ENCODE peak calls at places on chromosomes 2 and 18, in five cellular contexts. I is astrocyte, U is BE2C, X is endothelial cell, R is A549. D is an unnamed sample.

GRCh38 chr2:45922577-45922988 is 271.1 kb downstream of the PRKCE start:
- DNase-seq in I (peak; percentile 65), U (peak; percentile 87), X (no peak), R (no peak), D (no peak)

GRCh38 chr18:58541789-58542425 is 87.0 kb downstream of the ALPK2 start:
- DNase-seq in I (peak; percentile 100), U (no peak), X (no peak), R (peak; percentile 67), D (no peak)

GRCh38 chr2:225025917-225026571 is 16.2 kb downstream of the DOCK10 start:
- DNase-seq in I (peak; percentile 92), U (no peak), X (no peak), R (no peak), D (no peak)

GRCh38 chr2:117523267-117523666 is 291.2 kb upstream of the DDX18 start:
- DNase-seq in I (no peak), U (peak; percentile 75), X (no peak), R (no peak), D (peak; percentile 86)

GRCh38 chr2:8090748-8091700 is 590.8 kb upstream of the ID2 start:
- DNase-seq in I (peak; percentile 86), U (peak; percentile 52), X (no peak), R (peak; percentile 8), D (no peak)

GRCh38 chr2:210620456-210620855 is 64.1 kb downstream of the CPS1 start:
- DNase-seq in I (no peak), U (no peak), X (no peak), R (no peak), D (no peak)

GRCh38 chr18:60019463-60019840 is 119.7 kb downstream of the PMAIP1 start:
- DNase-seq in I (peak; percentile 95), U (no peak), X (no peak), R (no peak), D (no peak)

GRCh38 chr2:182038579-182038978 is 52.9 kb downstream of the PPP1R1C start:
- DNase-seq in I (peak; percentile 83), U (no peak), X (no peak), R (peak; percentile 10), D (no peak)

GRCh38 chr2:106596844-106597243 is 109.7 kb downstream of the CD8B2 start:
- DNase-seq in I (no peak), U (no peak), X (no peak), R (peak; percentile 29), D (no peak)

DNA sequence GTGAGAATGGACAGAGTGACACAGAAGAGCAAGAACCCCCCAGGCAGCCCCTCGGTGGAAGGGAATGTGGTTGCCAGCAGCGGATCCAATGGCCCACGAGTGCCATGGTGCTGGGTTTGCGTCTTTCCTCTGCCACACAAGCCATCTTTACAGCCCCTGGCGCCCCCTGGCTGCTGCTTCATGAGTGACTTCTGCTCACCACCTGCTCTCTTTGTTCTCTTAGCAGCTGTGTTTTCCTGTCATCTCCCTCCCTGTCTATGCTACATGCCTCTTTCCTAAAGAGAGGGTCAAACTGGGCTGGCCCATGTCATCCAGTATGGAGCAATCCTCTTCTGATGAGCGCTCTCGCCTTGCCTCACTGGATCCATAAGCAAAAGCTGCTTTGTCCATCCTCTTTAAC is 300.0 kb upstream of the SMIM21 start:
- DNase-seq in I (peak; percentile 0), U (peak; percentile 45), X (peak; percentile 58), R (peak; percentile 8), D (no peak)
- TF ChIP-seq CTCF in I (no peak), U (peak; percentile 55), X (peak; percentile 60), R (peak; percentile 29), D (peak; percentile 68)

GRCh38 chr2:177148477-177149154 is 64.0 kb upstream of the HNRNPA3 start:
- DNase-seq in I (peak; percentile 37), U (peak; percentile 80), X (peak; percentile 91), R (peak; percentile 61), D (no peak)
- TF ChIP-seq CTCF in I (peak; percentile 94), U (peak; percentile 78), X (peak; percentile 73), R (peak; percentile 85), D (peak; percentile 86)

GRCh38 chr2:80410346-80410745 is 105.8 kb upstream of the LRRTM1 start:
- DNase-seq in I (no peak), U (no peak), X (no peak), R (no peak), D (no peak)
- TF ChIP-seq CTCF in I (no peak), U (no peak), X (no peak), R (no peak), D (no peak)

GRCh38 chr18:31440787-31441186 is 6.8 kb upstream of the DSG3 start:
- DNase-seq in I (no peak), U (no peak), X (no peak), R (no peak), D (no peak)

GRCh38 chr18:31444142-31444541 is 3.4 kb upstream of the DSG3 start:
- DNase-seq in I (no peak), U (no peak), X (no peak), R (no peak), D (no peak)

GRCh38 chr18:31436825-31437224 is 10.7 kb upstream of the DSG3 start:
- DNase-seq in I (no peak), U (no peak), X (no peak), R (no peak), D (no peak)

GRCh38 chr18:31439807-31440325 is 7.7 kb upstream of the DSG3 start:
- DNase-seq in I (no peak), U (no peak), X (no peak), R (no peak), D (no peak)

DNA sequence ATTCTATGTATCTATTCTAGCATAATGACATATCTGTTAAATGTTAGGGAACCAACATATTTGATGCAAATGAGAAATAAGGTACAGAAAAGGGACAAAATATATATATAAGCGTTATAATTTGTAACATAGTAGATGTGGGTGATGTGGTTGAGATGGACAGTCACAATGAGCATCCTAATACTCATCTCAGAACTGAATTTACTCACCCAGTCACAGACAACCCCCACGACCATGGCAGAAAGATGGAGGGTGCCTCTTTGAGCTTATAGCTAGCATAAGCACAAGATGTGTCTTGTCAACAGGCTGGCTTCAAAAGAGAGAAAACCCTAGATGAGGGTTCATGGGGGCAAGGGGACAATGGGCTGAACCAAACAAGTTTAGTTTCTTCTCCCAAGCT is 9.1 kb upstream of the DSG3 start:
- DNase-seq in I (no peak), U (no peak), X (no peak), R (no peak), D (no peak)
- TF ChIP-seq CTCF in I (no peak), U (no peak), X (no peak), R (no peak), D (no peak)

DNA sequence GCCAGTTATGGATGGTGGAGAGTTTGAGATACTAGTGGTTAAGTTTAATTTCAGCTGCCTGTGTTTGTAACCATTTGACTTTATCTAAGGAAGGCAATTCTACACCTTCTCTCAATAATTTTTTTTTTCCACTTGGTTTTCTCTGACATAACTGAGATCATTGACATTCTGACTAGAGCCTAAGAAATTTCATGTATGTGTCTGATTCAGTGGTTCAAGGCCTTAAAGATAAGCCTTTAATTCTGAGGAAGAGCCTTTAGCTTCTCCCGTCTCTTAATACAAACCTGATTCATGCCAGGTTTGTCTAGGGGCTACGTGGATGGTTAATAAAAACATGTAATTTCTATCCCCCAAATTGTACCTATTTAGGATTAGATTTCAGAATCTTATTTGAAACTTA is 971.4 kb downstream of the DPP10 start:
- DNase-seq in I (no peak), U (no peak), X (no peak), R (no peak), D (no peak)
- TF ChIP-seq CTCF in I (no peak), U (no peak), X (no peak), R (no peak), D (no peak)

DNA sequence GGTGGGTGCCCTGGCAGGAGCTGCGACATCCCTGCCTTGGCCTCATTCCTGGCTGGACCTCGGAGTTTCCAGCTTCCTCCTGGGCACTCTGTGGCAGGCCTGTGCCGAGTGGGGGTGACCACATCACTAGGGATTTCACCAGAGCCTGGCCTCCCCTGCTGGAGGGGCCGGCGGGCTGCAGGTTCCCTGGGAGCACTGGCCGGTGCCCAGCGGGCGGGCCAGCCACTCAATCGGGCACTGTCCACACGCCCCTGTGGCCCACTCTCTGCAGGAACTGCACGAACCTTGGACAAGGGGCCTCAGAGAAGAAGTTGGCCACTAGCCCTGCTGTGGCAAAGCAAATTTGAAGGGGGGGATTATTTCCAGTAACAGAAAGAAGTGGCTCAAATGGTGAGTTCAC is 110.7 kb upstream of the APCDD1 start:
- DNase-seq in I (no peak), U (no peak), X (no peak), R (no peak), D (no peak)
- TF ChIP-seq CTCF in I (no peak), U (no peak), X (no peak), R (no peak), D (no peak)

GRCh38 chr18:41378628-41379027 is 576.4 kb upstream of the PIK3C3 start:
- DNase-seq in I (peak; percentile 45), U (no peak), X (no peak), R (no peak), D (peak; percentile 25)
- TF ChIP-seq CTCF in I (peak; percentile 34), U (peak; percentile 41), X (no peak), R (no peak), D (peak; percentile 73)

GRCh38 chr2:115739574-115739973 is 1297.1 kb downstream of the DPP10 start:
- DNase-seq in I (no peak), U (no peak), X (peak; percentile 7), R (no peak), D (no peak)
- TF ChIP-seq CTCF in I (no peak), U (no peak), X (no peak), R (no peak), D (peak; percentile 18)

D was measured in LNCaP clone FGC.